ENCODE peak calls at places on chromosomes 13 and 19, in ten cellular contexts. G, X, N, T, J, R, U, K, D and A are unnamed samples.

GRCh38 chr19:55546822-55547614 is 1.7 kb upstream of the SBK3 start:
- DNase-seq in G (peak), X (peak), N (peak), T (peak), J (peak), R (peak), U (no peak), K (no peak), D (peak), A (peak)

GRCh38 chr13:105035092-105035491 is 1500.4 kb downstream of the EFNB2 start:
- DNase-seq in G (no peak), X (no peak), N (no peak), T (no peak), J (no peak), R (no peak), U (no peak), K (no peak), D (no peak), A (no peak)

GRCh38 chr13:42392706-42393572 is 121.0 kb downstream of the AKAP11 start:
- DNase-seq in G (no peak), X (no peak), N (peak), T (no peak), J (no peak), R (no peak), U (no peak), K (no peak), D (no peak), A (peak)

GRCh38 chr13:35530147-35530546 is 53.7 kb upstream of the MAB21L1 start:
- DNase-seq in G (peak), X (no peak), N (no peak), T (no peak), J (no peak), R (no peak), U (no peak), K (no peak), D (no peak), A (no peak)

GRCh38 chr13:113663934-113664333 is 3.1 kb upstream of the GRK1 start:
- DNase-seq in G (no peak), X (no peak), N (peak), T (no peak), J (no peak), R (no peak), U (peak), K (no peak), D (no peak), A (no peak)

GRCh38 chr13:33263484-33263883 is 22.1 kb downstream of the STARD13 start:
- DNase-seq in G (no peak), X (no peak), N (no peak), T (no peak), J (no peak), R (no peak), U (no peak), K (no peak), D (no peak), A (no peak)

GRCh38 chr19:43316591-43317319 is 36.7 kb upstream of the CD177 start:
- DNase-seq in G (no peak), X (no peak), N (no peak), T (peak), J (no peak), R (no peak), U (no peak), K (no peak), D (peak), A (peak)

GRCh38 chr13:40102854-40103253 is 447.4 kb downstream of the COG6 start:
- DNase-seq in G (no peak), X (no peak), N (peak), T (no peak), J (peak), R (peak), U (no peak), K (no peak), D (peak), A (peak)

GRCh38 chr13:27792393-27793218 is at the start of gene GSX1:
- DNase-seq in G (peak), X (peak), N (peak), T (no peak), J (no peak), R (peak), U (no peak), K (no peak), D (peak), A (peak)

GRCh38 chr13:112370311-112370710 is 5.8 kb upstream of the SPACA7 start:
- DNase-seq in G (no peak), X (no peak), N (no peak), T (no peak), J (no peak), R (no peak), U (no peak), K (no peak), D (no peak), A (no peak)

GRCh38 chr13:64640002-64640401 is 2590.1 kb downstream of the PCDH9 start:
- DNase-seq in G (no peak), X (no peak), N (no peak), T (no peak), J (no peak), R (no peak), U (no peak), K (no peak), D (no peak), A (no peak)

GRCh38 chr13:79936368-79937136 is 404.4 kb downstream of the SPRY2 start:
- DNase-seq in G (peak), X (no peak), N (peak), T (peak), J (peak), R (no peak), U (no peak), K (no peak), D (peak), A (peak)

GRCh38 chr13:43377149-43377548 is 353.8 kb downstream of the DNAJC15 start:
- DNase-seq in G (no peak), X (peak), N (no peak), T (no peak), J (no peak), R (no peak), U (no peak), K (no peak), D (peak), A (no peak)

GRCh38 chr13:76271728-76272232 is 614.4 kb downstream of the KCTD12 start:
- DNase-seq in G (no peak), X (no peak), N (no peak), T (no peak), J (no peak), R (no peak), U (no peak), K (no peak), D (no peak), A (no peak)
- H3K4me3 ChIP-seq in G (no peak), X (no peak), N (no peak), T (no peak), J (no peak), R (no peak), U (no peak), K (no peak), D (no peak), A (no peak)

DNA sequence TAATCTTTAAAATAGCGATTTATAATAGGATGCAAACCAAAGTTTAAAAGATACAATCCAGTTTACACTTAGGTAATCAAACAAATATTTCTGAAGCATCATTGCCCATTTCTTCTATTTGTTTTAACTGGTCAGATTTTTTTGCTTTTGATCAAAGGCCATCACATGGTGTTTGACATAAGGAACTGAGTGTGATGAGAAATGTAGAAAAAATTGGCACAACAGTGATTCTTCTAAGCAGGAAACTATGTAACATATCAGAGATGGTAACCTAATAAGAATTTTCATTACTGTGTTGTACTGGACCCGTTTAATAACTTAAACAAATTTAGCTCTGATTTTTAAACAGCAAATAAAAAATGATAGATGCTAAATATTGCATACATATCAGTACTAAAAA is 644.7 kb upstream of the KLF12 start:
- DNase-seq in G (no peak), X (no peak), N (no peak), T (no peak), J (no peak), R (no peak), U (no peak), K (no peak), D (peak), A (no peak)
- H3K4me3 ChIP-seq in G (no peak), X (no peak), N (no peak), T (no peak), J (no peak), R (no peak), U (no peak), K (no peak), D (no peak), A (no peak)

DNA sequence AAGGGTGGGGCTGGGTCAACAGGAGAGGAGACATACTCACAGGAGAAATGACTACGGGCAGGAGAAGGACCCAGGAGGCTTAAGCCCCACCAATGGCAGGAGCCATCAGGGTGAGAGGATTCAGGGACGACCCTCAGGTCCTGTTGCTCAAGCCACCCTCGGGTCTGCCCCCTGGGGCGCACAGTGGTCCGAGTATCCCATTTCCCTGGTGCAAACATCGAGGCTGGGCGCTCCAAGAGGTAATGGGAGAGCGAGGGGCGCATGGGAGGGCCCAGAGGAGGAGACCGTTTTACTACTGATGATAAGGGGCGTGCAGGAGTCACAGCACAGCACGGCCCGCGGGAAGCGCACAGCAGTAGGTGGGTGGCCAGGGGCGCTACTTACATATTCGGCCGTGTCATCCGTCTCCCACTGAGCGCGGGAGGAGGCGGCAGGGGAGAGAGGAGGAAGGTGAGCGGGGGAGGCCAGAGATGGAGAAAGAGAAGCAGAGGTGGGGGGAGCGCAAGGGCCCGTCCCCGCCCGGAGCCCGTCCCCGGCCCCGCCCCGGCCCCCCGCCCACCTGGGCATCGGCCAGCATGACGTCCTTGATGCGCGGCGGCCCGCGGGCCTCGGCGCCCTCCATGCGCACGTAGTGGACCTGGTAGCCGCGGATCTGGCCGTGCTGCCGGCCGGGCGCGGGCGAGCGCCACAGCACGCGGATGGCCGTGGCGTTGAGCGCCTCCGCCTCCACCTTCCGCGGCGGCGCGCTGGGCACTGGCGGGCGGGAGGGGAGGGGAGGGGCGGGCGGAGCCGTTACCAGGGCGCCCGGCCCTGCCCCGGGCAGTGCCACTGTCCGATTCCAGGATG is 111.5 kb downstream of the PTPRS start:
- DNase-seq in G (no peak), X (no peak), N (no peak), T (no peak), J (no peak), R (peak), U (no peak), K (no peak), D (no peak), A (no peak)
- H3K4me3 ChIP-seq in G (no peak), X (peak), N (no peak), T (no peak), J (no peak), R (no peak), U (peak), K (no peak), D (no peak), A (no peak)

GRCh38 chr19:47447470-47448359 is 24.0 kb downstream of the SLC8A2 start:
- DNase-seq in G (no peak), X (peak), N (peak), T (no peak), J (no peak), R (peak), U (no peak), K (no peak), D (no peak), A (peak)
- H3K4me3 ChIP-seq in G (no peak), X (peak), N (peak), T (no peak), J (no peak), R (no peak), U (peak), K (peak), D (no peak), A (no peak)

GRCh38 chr19:2524361-2524839 is 48.5 kb downstream of the GADD45B start:
- DNase-seq in G (no peak), X (no peak), N (peak), T (no peak), J (no peak), R (no peak), U (no peak), K (no peak), D (no peak), A (no peak)
- H3K4me3 ChIP-seq in G (no peak), X (no peak), N (peak), T (peak), J (no peak), R (no peak), U (no peak), K (no peak), D (no peak), A (no peak)

GRCh38 chr13:20472531-20472930 is 53.1 kb downstream of the CRYL1 start:
- DNase-seq in G (no peak), X (no peak), N (no peak), T (no peak), J (no peak), R (no peak), U (no peak), K (no peak), D (no peak), A (no peak)
- H3K4me3 ChIP-seq in G (no peak), X (no peak), N (no peak), T (no peak), J (no peak), R (no peak), U (no peak), K (no peak), D (no peak), A (no peak)

DNA sequence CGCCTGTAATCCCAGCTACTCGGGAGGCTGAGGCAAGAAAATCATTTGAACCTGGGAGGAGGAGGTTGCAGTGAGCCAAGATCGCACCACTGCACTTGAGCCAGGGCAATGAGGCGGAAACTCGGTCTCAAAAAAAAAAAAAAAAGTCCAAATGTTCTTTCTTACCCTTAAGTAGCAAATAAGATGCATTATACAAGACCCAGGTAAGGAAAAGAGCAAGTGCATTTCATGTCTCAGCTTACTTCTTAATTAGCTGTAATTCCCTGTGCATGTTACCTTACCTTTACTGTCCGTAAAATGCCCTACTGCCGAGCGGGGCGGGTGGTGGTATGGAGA is 3.8 kb upstream of the ZNF681 start:
- DNase-seq in G (no peak), X (no peak), N (no peak), T (no peak), J (no peak), R (no peak), U (no peak), K (no peak), D (no peak), A (no peak)
- H3K4me3 ChIP-seq in G (peak), X (peak), N (peak), T (peak), J (peak), R (peak), U (peak), K (no peak), D (peak), A (peak)

GRCh38 chr19:49415810-49416200 is 7.4 kb downstream of the PTH2 start:
- DNase-seq in G (no peak), X (no peak), N (peak), T (no peak), J (no peak), R (no peak), U (no peak), K (no peak), D (no peak), A (no peak)

GRCh38 chr19:49414256-49414655 is 9.0 kb downstream of the PTH2 start:
- DNase-seq in G (no peak), X (no peak), N (peak), T (no peak), J (no peak), R (no peak), U (no peak), K (no peak), D (no peak), A (no peak)

GRCh38 chr19:49411681-49412321 is 11.4 kb downstream of the PTH2 start:
- DNase-seq in G (no peak), X (no peak), N (peak), T (no peak), J (no peak), R (no peak), U (no peak), K (peak), D (no peak), A (no peak)

GRCh38 chr19:49415102-49415809 is 8.0 kb downstream of the PTH2 start:
- DNase-seq in G (no peak), X (no peak), N (peak), T (no peak), J (no peak), R (no peak), U (no peak), K (no peak), D (no peak), A (peak)

GRCh38 chr19:49413348-49413747 is 9.9 kb downstream of the PTH2 start:
- DNase-seq in G (peak), X (no peak), N (peak), T (no peak), J (no peak), R (no peak), U (no peak), K (no peak), D (no peak), A (no peak)
- H3K4me3 ChIP-seq in G (no peak), X (no peak), N (no peak), T (no peak), J (no peak), R (no peak), U (no peak), K (peak), D (no peak), A (no peak)